ENCODE peak calls at places on chromosomes 4 and X, in eight cellular contexts. One of them, this sample, is unnamed.

GRCh38 chrX:346034-346813 is 27.6 kb upstream of the GTPBP6 start:
- DNase-seq in suprapubic skin: no peak
- DNase-seq in ovary: peak; percentile 15
- DNase-seq in heart left ventricle: peak; percentile 53
- DNase-seq in lower leg skin: no peak
- DNase-seq in A549: no peak
- DNase-seq in sigmoid colon: peak; percentile 49
- DNase-seq in stomach: no peak
- DNase-seq in this sample: no peak

GRCh38 chr4:167308876-167309275 is 74.6 kb upstream of the SPOCK3 start:
- DNase-seq in suprapubic skin: no peak
- DNase-seq in ovary: no peak
- DNase-seq in heart left ventricle: no peak
- DNase-seq in lower leg skin: no peak
- DNase-seq in A549: peak; percentile 1
- DNase-seq in sigmoid colon: no peak
- DNase-seq in stomach: no peak
- DNase-seq in this sample: no peak

GRCh38 chr4:105909699-105910340 is 14.5 kb downstream of the NPNT start:
- DNase-seq in suprapubic skin: no peak
- DNase-seq in ovary: no peak
- DNase-seq in heart left ventricle: no peak
- DNase-seq in lower leg skin: no peak
- DNase-seq in A549: peak; percentile 13
- DNase-seq in sigmoid colon: no peak
- DNase-seq in stomach: no peak
- DNase-seq in this sample: no peak

GRCh38 chr4:82988323-82988832 is 22.2 kb downstream of the LIN54 start:
- DNase-seq in suprapubic skin: no peak
- DNase-seq in ovary: no peak
- DNase-seq in heart left ventricle: no peak
- DNase-seq in lower leg skin: no peak
- DNase-seq in A549: no peak
- DNase-seq in sigmoid colon: no peak
- DNase-seq in stomach: no peak
- DNase-seq in this sample: no peak

GRCh38 chrX:13646154-13646549 is 6.8 kb upstream of the TCEANC start:
- DNase-seq in suprapubic skin: no peak
- DNase-seq in ovary: peak; percentile 40
- DNase-seq in heart left ventricle: peak; percentile 66
- DNase-seq in lower leg skin: no peak
- DNase-seq in A549: peak; percentile 69
- DNase-seq in sigmoid colon: peak; percentile 73
- DNase-seq in stomach: peak; percentile 71
- DNase-seq in this sample: peak; percentile 52

GRCh38 chrX:153761863-153762262 is 2.2 kb upstream of the PLXNB3 start:
- DNase-seq in suprapubic skin: no peak
- DNase-seq in ovary: no peak
- DNase-seq in heart left ventricle: no peak
- DNase-seq in lower leg skin: no peak
- DNase-seq in A549: no peak
- DNase-seq in sigmoid colon: peak; percentile 57
- DNase-seq in stomach: no peak
- DNase-seq in this sample: no peak

GRCh38 chrX:104084063-104084462 is 8.0 kb upstream of the TMSB15C start:
- DNase-seq in suprapubic skin: no peak
- DNase-seq in ovary: no peak
- DNase-seq in heart left ventricle: no peak
- DNase-seq in lower leg skin: no peak
- DNase-seq in A549: no peak
- DNase-seq in sigmoid colon: no peak
- DNase-seq in stomach: no peak
- DNase-seq in this sample: no peak

GRCh38 chrX:40105791-40106676 is 8.3 kb upstream of the BCOR start:
- DNase-seq in suprapubic skin: no peak
- DNase-seq in ovary: peak; percentile 75
- DNase-seq in heart left ventricle: peak; percentile 87
- DNase-seq in lower leg skin: peak; percentile 43
- DNase-seq in A549: peak; percentile 74
- DNase-seq in sigmoid colon: peak; percentile 87
- DNase-seq in stomach: peak; percentile 77
- DNase-seq in this sample: peak; percentile 82

GRCh38 chr4:76902233-76902890 is 4.4 kb upstream of the SOWAHB start:
- DNase-seq in suprapubic skin: no peak
- DNase-seq in ovary: no peak
- DNase-seq in heart left ventricle: no peak
- DNase-seq in lower leg skin: no peak
- DNase-seq in A549: no peak
- DNase-seq in sigmoid colon: no peak
- DNase-seq in stomach: no peak
- DNase-seq in this sample: peak; percentile 71

GRCh38 chr4:88976514-88977035 is 80.4 kb downstream of the FAM13A start:
- DNase-seq in suprapubic skin: no peak
- DNase-seq in ovary: no peak
- DNase-seq in heart left ventricle: no peak
- DNase-seq in lower leg skin: no peak
- DNase-seq in A549: no peak
- DNase-seq in sigmoid colon: no peak
- DNase-seq in stomach: no peak
- DNase-seq in this sample: no peak

GRCh38 chrX:28205126-28205525 is 223.9 kb upstream of the DCAF8L1 start:
- DNase-seq in suprapubic skin: no peak
- DNase-seq in ovary: no peak
- DNase-seq in heart left ventricle: no peak
- DNase-seq in lower leg skin: no peak
- DNase-seq in A549: no peak
- DNase-seq in sigmoid colon: no peak
- DNase-seq in stomach: no peak
- DNase-seq in this sample: no peak

GRCh38 chrX:316351-317325 is 2.0 kb downstream of the GTPBP6 start:
- DNase-seq in suprapubic skin: peak; percentile 70
- DNase-seq in ovary: peak; percentile 60
- DNase-seq in heart left ventricle: peak; percentile 62
- DNase-seq in lower leg skin: no peak
- DNase-seq in A549: no peak
- DNase-seq in sigmoid colon: peak; percentile 72
- DNase-seq in stomach: no peak
- DNase-seq in this sample: no peak

GRCh38 chr4:56658410-56659003 is 22.6 kb downstream of the HOPX start:
- DNase-seq in suprapubic skin: no peak
- DNase-seq in ovary: no peak
- DNase-seq in heart left ventricle: no peak
- DNase-seq in lower leg skin: no peak
- DNase-seq in A549: no peak
- DNase-seq in sigmoid colon: no peak
- DNase-seq in stomach: no peak
- DNase-seq in this sample: no peak

GRCh38 chr4:184899261-184900134 is 73.7 kb upstream of the ACSL1 start:
- DNase-seq in suprapubic skin: no peak
- DNase-seq in ovary: no peak
- DNase-seq in heart left ventricle: no peak
- DNase-seq in lower leg skin: peak; percentile 35
- DNase-seq in A549: no peak
- DNase-seq in sigmoid colon: no peak
- DNase-seq in stomach: peak; percentile 68
- DNase-seq in this sample: no peak

GRCh38 chrX:65502618-65503017 is 32.0 kb downstream of the LAS1L start:
- DNase-seq in suprapubic skin: no peak
- DNase-seq in ovary: no peak
- DNase-seq in heart left ventricle: no peak
- DNase-seq in lower leg skin: no peak
- DNase-seq in A549: no peak
- DNase-seq in sigmoid colon: no peak
- DNase-seq in stomach: no peak
- DNase-seq in this sample: no peak

GRCh38 chr4:7430368-7430964 is 4.3 kb downstream of the PSAPL1 start:
- DNase-seq in suprapubic skin: peak; percentile 52
- DNase-seq in ovary: no peak
- DNase-seq in heart left ventricle: peak; percentile 46
- DNase-seq in lower leg skin: no peak
- DNase-seq in A549: peak; percentile 44
- DNase-seq in sigmoid colon: peak; percentile 57
- DNase-seq in stomach: peak; percentile 24
- DNase-seq in this sample: peak; percentile 32

GRCh38 chr4:14917305-14917647 is 85.0 kb upstream of the CPEB2 start:
- DNase-seq in suprapubic skin: no peak
- DNase-seq in ovary: no peak
- DNase-seq in heart left ventricle: no peak
- DNase-seq in lower leg skin: no peak
- DNase-seq in A549: no peak
- DNase-seq in sigmoid colon: no peak
- DNase-seq in stomach: no peak
- DNase-seq in this sample: no peak

GRCh38 chr4:6184169-6184568 is 16.2 kb downstream of the JAKMIP1 start:
- DNase-seq in suprapubic skin: no peak
- DNase-seq in ovary: no peak
- DNase-seq in heart left ventricle: no peak
- DNase-seq in lower leg skin: no peak
- DNase-seq in A549: no peak
- DNase-seq in sigmoid colon: no peak
- DNase-seq in stomach: no peak
- DNase-seq in this sample: no peak

GRCh38 chr4:87934157-87934704 is 41.3 kb upstream of the SPP1 start:
- DNase-seq in suprapubic skin: no peak
- DNase-seq in ovary: no peak
- DNase-seq in heart left ventricle: no peak
- DNase-seq in lower leg skin: no peak
- DNase-seq in A549: no peak
- DNase-seq in sigmoid colon: no peak
- DNase-seq in stomach: no peak
- DNase-seq in this sample: no peak

GRCh38 chrX:8783100-8784098 is 17.8 kb downstream of the FAM9A start:
- DNase-seq in suprapubic skin: no peak
- DNase-seq in ovary: no peak
- DNase-seq in heart left ventricle: no peak
- DNase-seq in lower leg skin: no peak
- DNase-seq in A549: peak; percentile 55
- DNase-seq in sigmoid colon: no peak
- DNase-seq in stomach: no peak
- DNase-seq in this sample: no peak

GRCh38 chrX:72079607-72080006 is 52.1 kb downstream of the RTL5 start:
- DNase-seq in suprapubic skin: no peak
- DNase-seq in ovary: no peak
- DNase-seq in heart left ventricle: peak; percentile 68
- DNase-seq in lower leg skin: no peak
- DNase-seq in A549: no peak
- DNase-seq in sigmoid colon: no peak
- DNase-seq in stomach: no peak
- DNase-seq in this sample: no peak

GRCh38 chrX:120561634-120562568 is 1.1 kb upstream of the CUL4B start:
- DNase-seq in suprapubic skin: no peak
- DNase-seq in ovary: no peak
- DNase-seq in heart left ventricle: no peak
- DNase-seq in lower leg skin: no peak
- DNase-seq in A549: no peak
- DNase-seq in sigmoid colon: no peak
- DNase-seq in stomach: no peak
- DNase-seq in this sample: no peak

GRCh38 chr4:169756971-169757574 is 671 bp downstream of the HPF1 start:
- DNase-seq in suprapubic skin: no peak
- DNase-seq in ovary: no peak
- DNase-seq in heart left ventricle: no peak
- DNase-seq in lower leg skin: no peak
- DNase-seq in A549: no peak
- DNase-seq in sigmoid colon: no peak
- DNase-seq in stomach: no peak
- DNase-seq in this sample: no peak

DNA sequence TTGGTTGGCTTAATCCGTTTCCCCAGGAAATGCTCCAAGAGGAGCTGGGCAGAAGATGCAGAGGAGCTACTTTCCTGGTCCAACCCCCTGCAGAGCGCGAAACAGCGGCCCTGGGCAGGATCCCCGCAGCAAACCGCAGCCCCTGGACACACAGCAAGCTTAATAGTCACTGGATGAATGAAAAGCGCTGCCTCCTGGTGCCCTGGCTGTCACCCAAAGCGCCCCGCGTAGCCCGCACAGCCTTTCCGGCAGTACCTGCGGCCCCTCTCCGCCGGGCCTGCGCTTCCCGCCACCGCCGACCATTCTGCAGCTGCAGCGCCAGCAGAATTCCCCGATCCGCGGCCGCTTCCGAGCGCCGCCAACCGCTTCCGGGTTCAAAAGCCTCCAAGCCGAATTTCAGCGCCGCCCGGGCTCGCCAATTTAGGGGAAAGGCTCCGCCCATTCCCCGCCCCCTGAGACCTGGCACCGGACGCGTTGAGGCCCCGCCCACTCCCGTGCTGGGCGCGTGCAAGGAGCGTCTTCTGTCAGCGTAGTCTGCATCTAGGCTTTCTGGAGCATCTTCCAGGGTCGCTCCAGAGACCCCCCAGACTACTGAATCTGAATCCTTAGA is at the start of gene HPF1:
- DNase-seq in suprapubic skin: peak; percentile 96
- DNase-seq in ovary: peak; percentile 97
- DNase-seq in heart left ventricle: peak; percentile 97
- DNase-seq in lower leg skin: peak; percentile 93
- DNase-seq in A549: peak; percentile 83
- DNase-seq in sigmoid colon: peak; percentile 96
- DNase-seq in stomach: peak; percentile 95
- DNase-seq in this sample: peak; percentile 98
- TF ChIP-seq POLR2A in suprapubic skin: no peak
- TF ChIP-seq POLR2A in ovary: peak; percentile 25
- TF ChIP-seq POLR2A in heart left ventricle: peak; percentile 57
- TF ChIP-seq POLR2A in lower leg skin: no peak
- TF ChIP-seq POLR2A in A549: peak; percentile 63
- TF ChIP-seq POLR2A in sigmoid colon: no peak
- TF ChIP-seq POLR2A in stomach: no peak
- TF ChIP-seq POLR2A in this sample: peak; percentile 19

GRCh38 chr4:176788971-176789370 is 3.8 kb downstream of the VEGFC start:
- DNase-seq in suprapubic skin: no peak
- DNase-seq in ovary: no peak
- DNase-seq in heart left ventricle: no peak
- DNase-seq in lower leg skin: no peak
- DNase-seq in A549: no peak
- DNase-seq in sigmoid colon: no peak
- DNase-seq in stomach: no peak
- DNase-seq in this sample: no peak
- H3K4me3 ChIP-seq in suprapubic skin: no peak overlapping the region
- H3K4me3 ChIP-seq in ovary: no peak overlapping the region
- H3K4me3 ChIP-seq in heart left ventricle: peak overlapping the region; percentile 68
- H3K4me3 ChIP-seq in lower leg skin: no peak overlapping the region
- H3K4me3 ChIP-seq in A549: no peak overlapping the region
- H3K4me3 ChIP-seq in sigmoid colon: no peak overlapping the region
- H3K4me3 ChIP-seq in stomach: no peak overlapping the region
- H3K4me3 ChIP-seq in this sample: no peak overlapping the region

GRCh38 chrX:101617211-101618191 is at the start of gene ARMCX6:
- DNase-seq in suprapubic skin: peak; percentile 84
- DNase-seq in ovary: peak; percentile 79
- DNase-seq in heart left ventricle: peak; percentile 83
- DNase-seq in lower leg skin: peak; percentile 66
- DNase-seq in A549: peak; percentile 75
- DNase-seq in sigmoid colon: peak; percentile 92
- DNase-seq in stomach: peak; percentile 75
- DNase-seq in this sample: peak; percentile 81
- TF ChIP-seq POLR2A in suprapubic skin: no peak
- TF ChIP-seq POLR2A in ovary: peak; percentile 50
- TF ChIP-seq POLR2A in heart left ventricle: peak; percentile 17
- TF ChIP-seq POLR2A in lower leg skin: no peak
- TF ChIP-seq POLR2A in A549: peak; percentile 36
- TF ChIP-seq POLR2A in sigmoid colon: no peak
- TF ChIP-seq POLR2A in stomach: no peak
- TF ChIP-seq POLR2A in this sample: no peak

GRCh38 chr4:147313114-147313513 is 167.8 kb upstream of the EDNRA start:
- DNase-seq in suprapubic skin: no peak
- DNase-seq in ovary: no peak
- DNase-seq in heart left ventricle: no peak
- DNase-seq in lower leg skin: no peak
- DNase-seq in A549: no peak
- DNase-seq in sigmoid colon: no peak
- DNase-seq in stomach: no peak
- DNase-seq in this sample: no peak

GRCh38 chr4:147318581-147318980 is 162.3 kb upstream of the EDNRA start:
- DNase-seq in suprapubic skin: no peak
- DNase-seq in ovary: no peak
- DNase-seq in heart left ventricle: no peak
- DNase-seq in lower leg skin: no peak
- DNase-seq in A549: no peak
- DNase-seq in sigmoid colon: no peak
- DNase-seq in stomach: no peak
- DNase-seq in this sample: no peak
- H3K4me3 ChIP-seq in suprapubic skin: no peak overlapping the region
- H3K4me3 ChIP-seq in ovary: no peak overlapping the region
- H3K4me3 ChIP-seq in heart left ventricle: no peak overlapping the region
- H3K4me3 ChIP-seq in lower leg skin: no peak overlapping the region
- H3K4me3 ChIP-seq in A549: no peak overlapping the region
- H3K4me3 ChIP-seq in sigmoid colon: no peak overlapping the region
- H3K4me3 ChIP-seq in stomach: no peak overlapping the region
- H3K4me3 ChIP-seq in this sample: no peak overlapping the region

This sample was measured in Peyer's patch.